ENCODE peak calls at places on chromosomes 3 and 15, in five cellular contexts. N, V, Q, F and M are unnamed samples.

GRCh38 chr15:53759333-53759975 is at the start of gene WDR72:
- DNase-seq in N (no peak), V (no peak), Q (no peak), F (no peak), M (no peak)

GRCh38 chr3:42229266-42229941 is 36.6 kb downstream of the CCK start:
- DNase-seq in N (no peak), V (no peak), Q (no peak), F (no peak), M (no peak)

GRCh38 chr3:122745365-122746021 is 48.1 kb downstream of the HSPBAP1 start:
- DNase-seq in N (no peak), V (no peak), Q (no peak), F (no peak), M (no peak)

GRCh38 chr3:81788650-81789049 is 27.2 kb upstream of the GBE1 start:
- DNase-seq in N (no peak), V (no peak), Q (no peak), F (no peak), M (no peak)

GRCh38 chr3:13582366-13583250 is 33.7 kb downstream of the FBLN2 start:
- DNase-seq in N (no peak), V (no peak), Q (no peak), F (no peak), M (no peak)

GRCh38 chr3:4746241-4746958 is 232.8 kb upstream of the BHLHE40 start:
- DNase-seq in N (no peak), V (no peak), Q (peak), F (no peak), M (no peak)

GRCh38 chr3:11847607-11848006 is 922 bp upstream of the TAMM41 start:
- DNase-seq in N (no peak), V (no peak), Q (peak), F (no peak), M (no peak)

GRCh38 chr3:72724070-72724469 is 124.2 kb downstream of the SHQ1 start:
- DNase-seq in N (no peak), V (no peak), Q (no peak), F (no peak), M (no peak)

GRCh38 chr3:151124476-151124875 is 39.0 kb downstream of the MED12L start:
- DNase-seq in N (no peak), V (no peak), Q (no peak), F (no peak), M (no peak)